ENCODE peak calls at places on chromosomes 16 and 17, in five cellular contexts. P is A549, C is kidney, K is GM23338, N is upper lobe of right lung. A is an unnamed sample.

GRCh38 chr17:27905524-27906237 is 12.5 kb upstream of the LYRM9 start:
- DNase-seq in K (no peak), N (no peak), P (no peak), C (no peak), A (no peak)

GRCh38 chr17:8021565-8022357 is 17.1 kb upstream of the ALOX15B start:
- DNase-seq in N (peak), P (no peak), K (no peak), C (peak), A (no peak)

GRCh38 chr17:79931517-79932309 is 92.5 kb upstream of the CBX4 start:
- DNase-seq in P (no peak), N (no peak), C (no peak), K (no peak), A (no peak)

GRCh38 chr17:80443498-80443897 is 28.5 kb downstream of the ENDOV start:
- DNase-seq in P (no peak), C (no peak), K (no peak), N (no peak), A (no peak)

GRCh38 chr17:63834431-63835166 is 7.1 kb upstream of the FTSJ3 start:
- DNase-seq in C (peak), K (peak), P (peak), N (no peak), A (peak)

GRCh38 chr16:89688395-89688794 is 1.9 kb downstream of the CDK10 start:
- DNase-seq in P (no peak), N (no peak), C (no peak), K (no peak), A (no peak)

GRCh38 chr16:23514381-23515152 is 4.3 kb upstream of the GGA2 start:
- DNase-seq in K (no peak), P (no peak), C (peak), N (no peak), A (no peak)

GRCh38 chr16:49277766-49278566 is 3.7 kb downstream of the CBLN1 start:
- DNase-seq in N (no peak), K (peak), P (no peak), C (no peak), A (peak)

GRCh38 chr17:17044846-17045561 is 2.7 kb downstream of the MPRIP start:
- DNase-seq in N (peak), K (peak), C (peak), P (peak), A (peak)

GRCh38 chr17:58109197-58109596 is 26.0 kb downstream of the DYNLL2 start:
- DNase-seq in P (no peak), C (no peak), K (no peak), N (no peak), A (no peak)

GRCh38 chr17:680554-680953 is 34.1 kb downstream of the VPS53 start:
- DNase-seq in K (no peak), N (no peak), P (no peak), C (no peak), A (no peak)

GRCh38 chr17:61397086-61397842 is 2.4 kb upstream of the TBX2 start:
- DNase-seq in N (peak), K (peak), P (no peak), C (peak), A (peak)

GRCh38 chr16:3198334-3199072 is 10.5 kb downstream of the OR1F1 start:
- DNase-seq in C (no peak), N (no peak), P (peak), K (no peak), A (no peak)

GRCh38 chr17:45782889-45783592 is 1.1 kb upstream of the CRHR1 start:
- DNase-seq in K (peak), P (peak), C (no peak), N (no peak), A (peak)

GRCh38 chr16:61024180-61024900 is 1011.9 kb downstream of the CDH8 start:
- DNase-seq in C (no peak), P (no peak), N (no peak), K (no peak), A (no peak)

GRCh38 chr16:5032748-5033167 is 977 bp downstream of the NAGPA start:
- DNase-seq in N (no peak), C (no peak), K (no peak), P (no peak), A (no peak)

GRCh38 chr16:66265556-66266133 is 100.8 kb upstream of the CDH5 start:
- DNase-seq in C (no peak), K (no peak), N (peak), P (no peak), A (no peak)

GRCh38 chr17:75996665-75997590 is 3.7 kb upstream of the CDK3 start:
- DNase-seq in C (peak), N (peak), P (no peak), K (no peak), A (peak)

GRCh38 chr17:80116923-80117380 is 15.6 kb downstream of the GAA start:
- DNase-seq in P (no peak), N (no peak), K (no peak), C (peak), A (peak)

DNA sequence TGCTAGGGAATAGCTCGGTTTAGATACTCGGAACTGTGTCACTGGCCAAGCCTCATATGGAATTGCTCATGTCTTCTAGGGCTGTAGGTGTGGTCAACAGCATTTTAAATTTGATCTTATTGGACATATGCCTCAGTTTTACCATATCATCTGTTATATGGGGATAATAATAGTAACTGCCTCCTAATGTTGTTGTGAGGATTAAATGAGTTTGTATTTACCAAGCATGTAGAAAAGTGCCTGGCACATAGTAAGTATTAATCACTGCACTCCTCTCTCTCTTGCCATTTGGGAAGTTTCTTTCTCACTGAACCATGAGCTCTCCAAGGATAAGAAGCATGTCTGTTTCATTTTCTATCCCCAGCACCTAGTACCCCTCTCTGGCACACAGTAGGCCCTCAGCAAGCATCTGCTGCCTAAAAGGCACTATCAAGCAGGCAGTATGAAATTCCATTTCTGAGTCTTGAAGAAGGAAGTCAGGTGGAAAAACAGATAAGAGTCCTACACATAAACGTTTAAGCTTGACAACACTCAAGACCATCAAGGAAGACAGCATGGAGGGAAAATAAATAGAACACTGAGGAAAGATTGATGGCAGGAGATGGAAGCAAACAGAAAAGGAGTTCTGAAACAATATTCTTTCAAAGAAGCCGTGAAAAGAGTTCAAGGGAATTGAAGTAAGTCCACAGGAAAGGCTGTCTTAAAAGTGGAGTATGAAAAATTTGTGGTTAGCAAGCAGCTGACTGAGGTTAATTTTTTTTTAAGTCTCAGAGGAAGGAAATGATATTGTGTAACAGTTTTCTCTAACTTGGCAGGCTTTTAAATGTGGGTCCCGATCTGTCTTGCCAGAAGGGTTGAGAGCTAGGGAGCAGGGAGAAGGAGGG is 2.2 kb upstream of the ATP6V0A1 start:
- DNase-seq in P (peak), K (no peak), N (no peak), C (no peak), A (no peak)
- H3K4me3 ChIP-seq in P (no peak), K (no peak), N (peak), C (peak), A (no peak)

GRCh38 chr16:78957328-78958100 is 643.0 kb downstream of the MAF start:
- DNase-seq in C (no peak), P (no peak), K (no peak), N (no peak), A (no peak)
- H3K4me3 ChIP-seq in C (no peak), P (no peak), K (no peak), N (no peak), A (no peak)

DNA sequence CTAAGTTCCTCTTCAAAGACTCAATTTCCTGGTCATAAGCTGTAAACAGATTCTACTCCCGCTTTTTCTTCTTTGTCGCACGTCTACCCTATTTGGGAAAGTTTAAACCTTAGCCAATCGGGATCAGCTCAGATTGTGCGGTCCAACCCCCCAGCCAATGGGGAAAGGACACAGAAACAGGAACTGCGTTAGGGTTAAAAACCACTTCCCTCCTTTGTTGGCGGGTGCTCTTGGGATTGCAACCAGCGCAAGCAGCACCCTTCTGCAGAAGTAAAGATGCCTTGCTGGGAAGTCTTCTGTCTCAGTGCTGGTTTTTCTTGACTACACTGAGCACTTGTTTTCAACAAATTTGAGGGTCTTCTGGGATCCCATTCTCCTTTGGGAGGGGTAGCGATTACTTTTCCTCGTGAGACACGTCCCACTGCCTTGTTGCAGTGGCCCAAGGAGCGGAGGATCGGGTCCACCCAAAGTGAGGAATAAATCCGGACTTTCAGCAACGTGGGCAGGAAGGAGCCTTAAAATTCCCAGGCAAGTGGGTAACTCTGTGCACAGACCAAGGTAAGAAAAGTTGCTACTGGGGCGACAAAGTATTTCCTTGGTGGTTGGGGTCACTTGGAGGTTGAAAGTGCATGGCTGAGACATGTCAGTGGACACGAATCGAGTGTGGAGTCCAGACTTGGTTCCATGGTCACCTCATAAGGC is 1.0 kb upstream of the YPEL3 start:
- DNase-seq in N (no peak), K (no peak), P (no peak), C (no peak), A (no peak)
- H3K4me3 ChIP-seq in N (peak), K (peak), P (no peak), C (peak), A (peak)

GRCh38 chr17:39908789-39909352 is 9.6 kb downstream of the GSDMB start:
- DNase-seq in P (no peak), K (no peak), C (no peak), N (no peak), A (no peak)
- H3K4me3 ChIP-seq in P (no peak), K (no peak), C (no peak), N (no peak), A (no peak)

GRCh38 chr16:85302848-85303353 is 190.6 kb upstream of the CIBAR2 start:
- DNase-seq in N (no peak), P (no peak), K (no peak), C (no peak), A (no peak)
- H3K4me3 ChIP-seq in N (no peak), P (peak), K (no peak), C (no peak), A (peak)

GRCh38 chr17:50114849-50115357 is 15.1 kb downstream of the SAMD14 start:
- DNase-seq in K (peak), P (peak), N (no peak), C (no peak), A (peak)

GRCh38 chr17:50118076-50118827 is 11.7 kb downstream of the SAMD14 start:
- DNase-seq in K (no peak), P (no peak), C (no peak), N (no peak), A (no peak)

GRCh38 chr17:50118828-50119218 is 11.1 kb downstream of the SAMD14 start:
- DNase-seq in C (no peak), P (no peak), K (no peak), N (no peak), A (no peak)

GRCh38 chr17:50115744-50116143 is 14.2 kb downstream of the SAMD14 start:
- DNase-seq in C (peak), N (no peak), P (no peak), K (no peak), A (no peak)

GRCh38 chr17:50117202-50118040 is 12.5 kb downstream of the SAMD14 start:
- DNase-seq in K (peak), N (peak), C (peak), P (peak), A (peak)
- H3K4me3 ChIP-seq in K (peak), N (peak), C (no peak), P (no peak), A (peak)

GRCh38 chr17:65122836-65123756 is 14.1 kb upstream of the RGS9 start:
- DNase-seq in N (peak), C (peak), P (peak), K (peak), A (peak)

GRCh38 chr17:65121916-65122821 is 15.0 kb upstream of the RGS9 start:
- DNase-seq in P (no peak), N (no peak), K (no peak), C (no peak), A (no peak)

GRCh38 chr17:65121368-65121767 is 15.8 kb upstream of the RGS9 start:
- DNase-seq in N (no peak), P (no peak), C (no peak), K (no peak), A (no peak)

GRCh38 chr17:65123757-65124675 is 13.2 kb upstream of the RGS9 start:
- DNase-seq in C (no peak), P (peak), K (peak), N (no peak), A (no peak)
- H3K4me3 ChIP-seq in C (peak), P (peak), K (peak), N (peak), A (no peak)

GRCh38 chr16:53078765-53079484 is 24.1 kb downstream of the CHD9 start:
- DNase-seq in P (no peak), N (no peak), C (no peak), K (no peak), A (no peak)

GRCh38 chr16:53081032-53081424 is 26.2 kb downstream of the CHD9 start:
- DNase-seq in P (no peak), K (no peak), N (no peak), C (no peak), A (no peak)

GRCh38 chr16:53082509-53082908 is 27.7 kb downstream of the CHD9 start:
- DNase-seq in K (no peak), P (no peak), N (no peak), C (no peak), A (no peak)

GRCh38 chr16:53081686-53082407 is 27.1 kb downstream of the CHD9 start:
- DNase-seq in C (no peak), N (no peak), P (no peak), K (no peak), A (no peak)

DNA sequence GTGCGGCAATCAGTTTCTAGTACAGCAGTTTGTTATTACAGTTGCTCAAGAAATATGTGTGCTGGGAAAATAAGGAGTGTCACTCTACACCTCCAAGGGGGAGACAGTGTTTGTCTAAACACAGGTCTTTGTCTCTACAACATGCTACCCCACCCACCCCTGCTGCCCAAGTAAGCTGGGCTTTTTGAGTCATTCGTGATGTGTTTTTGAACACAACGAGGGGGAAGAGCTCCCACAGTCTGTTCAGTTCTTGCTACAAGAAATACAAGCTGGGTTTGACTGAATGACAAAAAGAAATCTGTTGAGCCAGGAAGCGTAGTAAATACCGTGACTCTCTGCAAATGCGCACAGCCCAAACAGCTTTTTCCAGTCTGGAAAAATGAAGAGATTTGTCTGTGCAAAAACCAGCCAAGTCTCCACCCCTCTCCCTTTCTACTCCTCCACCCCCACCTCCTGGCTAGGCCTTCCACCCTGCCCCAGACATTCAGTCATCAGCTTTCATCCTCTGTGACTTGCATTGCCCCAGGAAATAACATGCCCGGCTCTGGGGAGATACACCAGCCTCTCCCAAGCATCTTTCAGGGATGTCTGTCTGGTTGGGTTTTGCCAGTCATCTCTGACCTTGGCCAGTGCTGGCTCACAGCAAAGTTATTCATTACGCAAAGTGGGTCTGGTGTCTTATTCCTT is 25.7 kb downstream of the CHD9 start:
- DNase-seq in C (peak), N (no peak), P (peak), K (no peak), A (no peak)
- H3K4me3 ChIP-seq in C (no peak), N (no peak), P (peak), K (no peak), A (no peak)

DNA sequence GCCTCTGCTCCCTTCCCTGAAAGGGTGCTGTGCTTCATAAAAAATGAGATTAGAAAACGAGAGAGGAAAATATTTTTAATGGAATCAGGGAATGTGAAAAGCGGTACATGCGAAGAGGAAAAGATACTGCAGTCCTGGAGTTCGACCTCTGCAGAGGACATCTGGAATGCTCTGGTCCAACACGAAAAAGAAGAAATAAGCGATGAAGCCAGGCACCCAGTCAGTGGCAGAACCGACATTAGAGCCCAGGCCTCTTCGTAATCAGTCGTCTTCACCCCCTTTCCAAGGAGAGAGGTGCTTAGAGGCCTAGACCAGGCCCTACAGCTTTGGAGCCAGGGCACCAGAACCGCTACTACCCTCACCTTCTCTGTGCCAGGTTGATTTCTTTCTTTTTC is 459 bp upstream of the MARCHF10 start:
- DNase-seq in N (no peak), K (peak), C (no peak), P (no peak), A (peak)
- H3K4me3 ChIP-seq in N (peak), K (peak), C (peak), P (peak), A (peak)